ENCODE peak calls at places on chromosome 4, in five cellular contexts. E is IMR-90, H is heart left ventricle, K is right lobe of liver, A is A549. S is an unnamed sample.
A peak's percentile ranks its signal among the peaks of the same experiment; 100 is the strongest.

GRCh38 chr4:8653326-8654000 is 60.9 kb downstream of the CPZ start:
- ATAC-seq in E (no peak), H (no peak), K (no peak), A (no peak), S (no peak)

GRCh38 chr4:16124232-16124631 is 40.4 kb upstream of the PROM1 start:
- ATAC-seq in E (no peak), H (peak; percentile 45), K (no peak), A (no peak), S (no peak)

GRCh38 chr4:56038763-56039162 is 90.0 kb downstream of the CEP135 start:
- ATAC-seq in E (no peak), H (no peak), K (no peak), A (no peak), S (no peak)

GRCh38 chr4:15930314-15930713 is 8.2 kb downstream of the FGFBP1 start:
- ATAC-seq in E (no peak), H (no peak), K (no peak), A (no peak), S (no peak)

GRCh38 chr4:147787204-147787603 is 55.3 kb downstream of the ARHGAP10 start:
- ATAC-seq in E (peak; percentile 36), H (peak; percentile 63), K (no peak), A (no peak), S (peak; percentile 85)

GRCh38 chr4:4269856-4270255 is 20.1 kb downstream of the LYAR start:
- ATAC-seq in E (no peak), H (peak; percentile 52), K (peak; percentile 42), A (no peak), S (no peak)

GRCh38 chr4:24510091-24510490 is 74.3 kb downstream of the DHX15 start:
- ATAC-seq in E (no peak), H (no peak), K (no peak), A (no peak), S (no peak)

GRCh38 chr4:104571341-104571740 is 76.6 kb upstream of the CXXC4 start:
- ATAC-seq in E (no peak), H (no peak), K (no peak), A (no peak), S (no peak)

GRCh38 chr4:88964450-88964849 is 92.5 kb downstream of the FAM13A start:
- ATAC-seq in E (peak; percentile 73), H (no peak), K (peak; percentile 24), A (peak; percentile 71), S (no peak)

GRCh38 chr4:165031436-165032211 is at the start of gene TRIM60:
- ATAC-seq in E (no peak), H (no peak), K (no peak), A (no peak), S (no peak)

DNA sequence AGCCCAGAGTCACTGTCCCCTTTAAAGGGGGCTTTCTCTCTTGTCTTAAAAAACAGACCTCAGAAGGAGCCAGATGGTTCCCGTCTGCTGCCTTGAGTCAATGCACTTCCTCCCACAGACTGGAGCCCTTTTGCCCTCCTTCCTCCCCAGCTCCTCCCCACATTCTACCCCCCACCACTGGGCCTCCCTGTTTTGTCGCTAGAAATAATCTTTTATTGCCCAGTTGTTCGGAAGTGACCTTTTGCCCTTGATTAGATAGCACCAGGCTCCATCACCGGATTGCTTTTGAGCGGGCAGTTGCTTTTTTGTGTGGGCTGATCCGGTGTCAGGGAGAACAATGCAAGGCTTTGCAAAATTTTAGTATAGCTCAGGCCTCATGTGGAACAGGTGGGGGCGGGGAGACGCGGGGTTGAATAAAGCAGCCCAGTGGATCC is 47.7 kb downstream of the SPRY1 start:
- ATAC-seq in E (peak; percentile 92), H (peak; percentile 89), K (peak; percentile 91), A (no peak), S (peak; percentile 48)
- TF ChIP-seq POLR2A in E (no peak), H (no peak), K (no peak), A (no peak), S (no peak)

GRCh38 chr4:140834866-140835495 is 78.8 kb upstream of the TBC1D9 start:
- ATAC-seq in E (no peak), H (no peak), K (no peak), A (no peak), S (no peak)
- TF ChIP-seq POLR2A in E (no peak), H (no peak), K (no peak), A (no peak), S (no peak)

DNA sequence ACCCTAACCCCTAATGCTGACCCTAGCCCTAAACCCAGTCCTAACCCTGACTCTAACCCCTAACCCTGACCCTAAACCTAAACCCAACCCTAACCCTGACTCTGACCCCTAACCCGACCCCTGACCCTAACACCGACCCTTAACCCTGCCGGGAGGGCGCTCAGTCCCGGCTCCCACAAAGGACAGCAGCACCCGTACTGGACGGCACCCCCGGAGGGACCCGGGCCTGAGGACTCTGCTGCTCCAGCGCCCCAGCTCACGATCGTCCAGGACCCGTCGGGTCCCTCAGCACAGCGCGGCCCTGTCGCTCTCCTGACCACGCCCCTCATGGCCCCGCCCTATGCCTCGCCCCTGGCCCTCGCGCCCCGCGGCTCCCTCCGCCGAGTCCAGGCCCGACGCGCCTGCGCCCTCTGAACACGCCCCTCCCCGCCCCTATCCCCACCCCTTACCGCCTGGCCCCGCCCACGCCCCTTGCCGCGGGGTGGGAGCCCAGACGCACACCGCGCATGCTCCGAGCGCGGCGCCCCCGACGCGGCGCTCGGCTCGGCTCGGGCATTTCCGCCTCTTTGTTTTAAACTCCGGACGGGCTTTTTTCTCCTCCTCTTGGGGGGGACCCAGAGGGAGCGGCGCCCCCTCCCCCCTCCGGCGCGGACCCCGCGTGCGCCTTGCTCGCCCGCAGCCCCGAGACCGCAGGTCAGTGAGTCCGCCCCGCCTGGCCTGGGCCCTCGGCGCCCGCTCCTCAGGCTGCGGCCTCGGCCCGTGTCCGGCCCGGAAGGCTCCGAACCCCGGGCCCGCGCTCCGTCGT is at the start of gene PCGF3:
- ATAC-seq in E (peak; percentile 97), H (peak; percentile 99), K (peak; percentile 96), A (peak; percentile 82), S (peak; percentile 98)
- TF ChIP-seq POLR2A in E (peak; percentile 74), H (no peak), K (peak; percentile 69), A (peak; percentile 1), S (peak; percentile 76)

GRCh38 chr4:118968006-118968405 is 79.4 kb downstream of the SYNPO2 start:
- ATAC-seq in E (peak; percentile 75), H (peak; percentile 75), K (peak; percentile 76), A (no peak), S (peak; percentile 74)
- TF ChIP-seq POLR2A in E (no peak), H (no peak), K (no peak), A (no peak), S (no peak)

DNA sequence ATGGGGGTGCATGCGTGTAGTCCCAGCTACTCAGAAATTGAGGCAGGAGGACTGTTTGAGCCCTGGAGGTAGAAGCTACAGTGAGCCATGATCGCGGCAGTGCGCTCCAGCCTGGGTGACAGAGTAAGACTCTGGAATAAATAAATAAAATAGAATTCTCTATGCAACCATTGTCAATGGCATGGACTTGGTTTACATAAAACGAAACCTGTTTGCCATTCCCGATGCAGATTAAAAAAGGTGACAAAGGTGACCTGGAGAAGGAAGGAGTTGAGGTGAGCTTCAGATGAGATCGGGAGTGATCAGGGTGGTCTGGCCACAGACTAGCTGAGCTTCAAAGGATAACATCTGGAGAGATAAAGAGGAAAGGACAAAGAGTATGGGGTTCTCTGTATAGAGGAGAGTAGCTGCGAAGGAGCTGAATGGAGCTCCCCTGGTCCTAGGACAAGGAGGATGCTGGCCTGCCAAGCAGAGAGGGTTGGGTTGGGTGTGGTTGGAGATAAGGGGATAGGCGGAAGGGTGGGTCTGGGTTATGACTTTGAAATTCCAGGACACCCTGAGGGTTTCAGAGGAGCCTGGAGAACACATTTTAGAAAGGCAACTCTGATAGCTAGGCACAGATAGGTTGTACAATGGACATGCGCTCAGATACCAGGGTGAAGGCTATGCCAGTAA is 98.6 kb downstream of the RBM47 start:
- ATAC-seq in E (no peak), H (no peak), K (no peak), A (peak; percentile 30), S (no peak)
- TF ChIP-seq POLR2A in E (no peak), H (no peak), K (no peak), A (no peak), S (no peak)

DNA sequence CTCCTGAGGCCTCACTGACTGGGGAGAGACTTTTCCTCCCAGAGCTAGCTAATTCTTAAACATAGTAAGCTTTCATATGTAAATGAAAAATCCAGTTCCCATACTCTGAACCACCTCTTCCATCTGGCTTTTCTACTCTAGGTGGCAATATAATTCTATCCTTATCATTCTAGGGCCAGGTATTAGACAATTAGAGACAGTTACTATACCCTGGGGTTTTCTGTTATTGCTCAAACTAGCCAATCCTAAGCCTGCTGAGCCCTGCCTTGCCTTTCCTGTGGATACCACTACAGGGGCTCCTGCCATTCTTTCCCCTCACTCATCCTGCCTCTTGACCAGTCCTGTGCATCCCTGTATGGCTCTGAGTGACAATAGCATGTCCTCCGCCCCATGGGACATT is 552.0 kb downstream of the STIM2 start:
- ATAC-seq in E (no peak), H (no peak), K (no peak), A (no peak), S (no peak)
- TF ChIP-seq POLR2A in E (no peak), H (no peak), K (no peak), A (no peak), S (no peak)

GRCh38 chr4:76212301-76212700 is 1.3 kb downstream of the SCARB2 start:
- ATAC-seq in E (no peak), H (no peak), K (no peak), A (no peak), S (no peak)

GRCh38 chr4:76212851-76213414 is 691 bp downstream of the SCARB2 start:
- ATAC-seq in E (peak; percentile 36), H (peak; percentile 37), K (peak; percentile 12), A (peak; percentile 62), S (peak; percentile 11)

GRCh38 chr4:76214269-76214628 is 625 bp upstream of the SCARB2 start:
- ATAC-seq in E (no peak), H (no peak), K (no peak), A (no peak), S (no peak)

GRCh38 chr4:76215120-76215519 is 1.5 kb upstream of the SCARB2 start:
- ATAC-seq in E (no peak), H (no peak), K (no peak), A (no peak), S (no peak)

GRCh38 chr4:76213415-76214268 is at the start of gene SCARB2:
- ATAC-seq in E (peak; percentile 93), H (peak; percentile 96), K (peak; percentile 75), A (peak; percentile 94), S (peak; percentile 97)
- TF ChIP-seq POLR2A in E (peak; percentile 63), H (no peak), K (peak; percentile 97), A (peak; percentile 59), S (peak; percentile 95)

DNA sequence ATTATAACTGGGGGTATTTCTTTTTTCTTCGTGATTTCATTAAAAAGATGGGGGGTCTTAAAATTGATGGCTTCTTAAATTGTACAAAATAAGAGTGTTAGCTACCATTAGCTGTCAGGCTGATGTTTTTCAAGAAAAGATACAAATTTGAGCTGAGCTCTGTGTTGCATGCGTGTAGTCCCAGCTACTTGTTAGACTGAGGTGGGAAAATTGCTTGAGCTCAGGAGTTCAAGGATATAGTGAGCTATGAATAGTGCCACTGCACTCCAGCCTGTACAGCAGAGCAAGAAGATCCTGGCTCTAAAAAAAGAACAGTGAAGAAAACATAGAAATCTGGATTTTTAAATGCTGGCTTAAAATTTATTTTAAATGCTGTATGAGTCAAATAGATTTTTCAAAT is 13.0 kb downstream of the USO1 start:
- ATAC-seq in E (no peak), H (peak; percentile 62), K (no peak), A (no peak), S (no peak)
- TF ChIP-seq POLR2A in E (no peak), H (no peak), K (no peak), A (no peak), S (no peak)

GRCh38 chr4:122826596-122827257 is at the start of gene FGF2:
- ATAC-seq in E (peak; percentile 84), H (peak; percentile 70), K (peak; percentile 60), A (peak; percentile 76), S (peak; percentile 76)
- TF ChIP-seq POLR2A in E (peak; percentile 71), H (no peak), K (no peak), A (peak; percentile 75), S (peak; percentile 76)

S was measured in gastroesophageal sphincter.